ENCODE peak calls at places on chromosomes 4 and X, in seven cellular contexts. F, N, E, S, D, Q and A are unnamed samples.
A peak's percentile ranks its signal among the peaks of the same experiment; 100 is the strongest.

GRCh38 chr4:10577018-10577417 is 107.5 kb downstream of the CLNK start:
- DNase-seq in F (no peak), N (no peak), E (no peak), S (no peak), D (no peak), Q (no peak), A (peak; percentile 17)

GRCh38 chr4:3070709-3071500 is 3.4 kb downstream of the HTT-AS start:
- DNase-seq in F (no peak), N (no peak), E (no peak), S (no peak), D (no peak), Q (no peak), A (no peak)

GRCh38 chr4:10121568-10122097 is 5.0 kb upstream of the WDR1 start:
- DNase-seq in F (no peak), N (no peak), E (no peak), S (no peak), D (no peak), Q (no peak), A (no peak)

GRCh38 chr4:182837831-182838230 is 79.4 kb downstream of the DCTD start:
- DNase-seq in F (no peak), N (no peak), E (no peak), S (no peak), D (no peak), Q (no peak), A (no peak)

GRCh38 chr4:40307627-40308497 is 27.3 kb upstream of the CHRNA9 start:
- DNase-seq in F (no peak), N (no peak), E (peak; percentile 62), S (no peak), D (peak; percentile 43), Q (peak; percentile 88), A (peak; percentile 56)

GRCh38 chrX:28901637-28902036 is 314.4 kb downstream of the IL1RAPL1 start:
- DNase-seq in F (no peak), N (no peak), E (no peak), S (no peak), D (no peak), Q (no peak), A (no peak)

GRCh38 chr4:144402999-144403398 is 243.0 kb upstream of the HHIP start:
- DNase-seq in F (no peak), N (no peak), E (no peak), S (no peak), D (no peak), Q (no peak), A (no peak)

GRCh38 chrX:140480765-140481164 is 24.1 kb downstream of the SOX3 start:
- DNase-seq in F (no peak), N (no peak), E (no peak), S (no peak), D (no peak), Q (no peak), A (no peak)

GRCh38 chr4:3822230-3822947 is 56.2 kb downstream of the ADRA2C start:
- DNase-seq in F (no peak), N (no peak), E (no peak), S (no peak), D (no peak), Q (no peak), A (no peak)

GRCh38 chrX:54808109-54808604 is 612 bp downstream of the MAGED2 start:
- DNase-seq in F (peak; percentile 80), N (peak; percentile 5), E (peak; percentile 4), S (peak; percentile 79), D (peak; percentile 20), Q (no peak), A (peak; percentile 62)

GRCh38 chrX:118228041-118228440 is 111.4 kb upstream of the KLHL13 start:
- DNase-seq in F (no peak), N (no peak), E (no peak), S (no peak), D (no peak), Q (no peak), A (no peak)

GRCh38 chr4:155629183-155629825 is 37.3 kb upstream of the GUCY1A1 start:
- DNase-seq in F (no peak), N (peak; percentile 43), E (no peak), S (no peak), D (no peak), Q (no peak), A (no peak)

GRCh38 chr4:15162465-15163283 is 160.4 kb downstream of the CPEB2 start:
- DNase-seq in F (no peak), N (no peak), E (no peak), S (peak; percentile 6), D (no peak), Q (peak; percentile 15), A (no peak)

GRCh38 chrX:111083101-111083500 is 12.9 kb upstream of the PAK3 start:
- DNase-seq in F (no peak), N (no peak), E (no peak), S (no peak), D (no peak), Q (no peak), A (no peak)

GRCh38 chrX:45712067-45712466 is 511.4 kb upstream of the DIPK2B start:
- DNase-seq in F (no peak), N (no peak), E (no peak), S (no peak), D (no peak), Q (no peak), A (no peak)

GRCh38 chrX:37553476-37553875 is 18.0 kb upstream of the LANCL3 start:
- DNase-seq in F (no peak), N (no peak), E (no peak), S (no peak), D (no peak), Q (no peak), A (no peak)

GRCh38 chr4:92305878-92306520 is 2.2 kb downstream of the GRID2 start:
- DNase-seq in F (peak; percentile 76), N (no peak), E (no peak), S (peak; percentile 24), D (no peak), Q (no peak), A (no peak)

GRCh38 chr4:10079256-10079655 is 37.3 kb downstream of the WDR1 start:
- DNase-seq in F (no peak), N (no peak), E (no peak), S (no peak), D (no peak), Q (no peak), A (no peak)

GRCh38 chr4:6902318-6903042 is 7.1 kb upstream of the TBC1D14 start:
- DNase-seq in F (no peak), N (no peak), E (no peak), S (no peak), D (no peak), Q (no peak), A (no peak)

GRCh38 chrX:74585766-74586165 is 28.7 kb downstream of the RLIM start:
- DNase-seq in F (no peak), N (no peak), E (no peak), S (no peak), D (no peak), Q (no peak), A (no peak)

GRCh38 chr4:168337550-168337940 is 19.0 kb upstream of the DDX60 start:
- DNase-seq in F (no peak), N (no peak), E (no peak), S (no peak), D (no peak), Q (no peak), A (no peak)

GRCh38 chrX:121832446-121832845 is 785.0 kb downstream of the GLUD2 start:
- DNase-seq in F (no peak), N (no peak), E (no peak), S (no peak), D (no peak), Q (no peak), A (no peak)

GRCh38 chr4:2182981-2183380 is 58.9 kb downstream of the HAUS3 start:
- DNase-seq in F (no peak), N (no peak), E (no peak), S (no peak), D (no peak), Q (no peak), A (no peak)

GRCh38 chrX:153504445-153505016 is 9.8 kb downstream of the BGN start:
- DNase-seq in F (no peak), N (no peak), E (no peak), S (no peak), D (no peak), Q (no peak), A (no peak)